ENCODE peak calls at places on chromosomes 7 and 10, in five cellular contexts. I is H1, T is GM12891, O is K562, K is SK-N-SH. L is an unnamed sample.

GRCh38 chr7:129664029-129665012 is 52.8 kb downstream of the NRF1 start:
- DNase-seq in I (no peak), T (peak), O (peak), K (peak), L (no peak)

GRCh38 chr7:121931149-121931922 is 58.4 kb downstream of the PTPRZ1 start:
- DNase-seq in I (no peak), T (no peak), O (no peak), K (no peak), L (no peak)

GRCh38 chr10:103479135-103479534 is at the start of gene CALHM3:
- DNase-seq in I (no peak), T (no peak), O (peak), K (no peak), L (no peak)

GRCh38 chr10:109892087-109892486 is 31.2 kb downstream of the XPNPEP1 start:
- DNase-seq in I (no peak), T (no peak), O (no peak), K (no peak), L (no peak)

GRCh38 chr10:89207801-89208551 is 859 bp upstream of the CH25H start:
- DNase-seq in I (peak), T (no peak), O (no peak), K (peak), L (peak)

GRCh38 chr10:70097459-70097858 is 35.2 kb downstream of the AIFM2 start:
- DNase-seq in I (no peak), T (no peak), O (no peak), K (no peak), L (no peak)

GRCh38 chr7:28674359-28674782 is 262.1 kb downstream of the CREB5 start:
- DNase-seq in I (no peak), T (no peak), O (no peak), K (no peak), L (no peak)

GRCh38 chr10:126422561-126422960 is 34.3 kb upstream of the ADAM12 start:
- DNase-seq in I (no peak), T (no peak), O (no peak), K (no peak), L (no peak)

GRCh38 chr10:119246862-119247549 is 39.6 kb downstream of the GRK5 start:
- DNase-seq in I (no peak), T (no peak), O (no peak), K (no peak), L (no peak)

GRCh38 chr10:35172574-35172973 is 45.9 kb downstream of the CREM start:
- DNase-seq in I (no peak), T (no peak), O (no peak), K (no peak), L (no peak)

GRCh38 chr10:33365871-33366411 is 31.5 kb upstream of the NRP1 start:
- DNase-seq in I (no peak), T (no peak), O (no peak), K (no peak), L (no peak)

GRCh38 chr10:5479481-5480161 is 19.7 kb downstream of the CALML5 start:
- DNase-seq in I (no peak), T (no peak), O (peak), K (no peak), L (no peak)

GRCh38 chr10:3828404-3829192 is 43.6 kb upstream of the KLF6 start:
- DNase-seq in I (no peak), T (no peak), O (peak), K (no peak), L (peak)

GRCh38 chr10:17703706-17704105 is 48.3 kb upstream of the TMEM236 start:
- DNase-seq in I (no peak), T (no peak), O (no peak), K (no peak), L (no peak)

GRCh38 chr7:79911420-79911819 is 223.2 kb upstream of the GNAI1 start:
- DNase-seq in I (no peak), T (no peak), O (no peak), K (no peak), L (no peak)

GRCh38 chr7:30852744-30853288 is 58.8 kb upstream of the AQP1 start:
- DNase-seq in I (no peak), T (no peak), O (no peak), K (no peak), L (no peak)

GRCh38 chr7:147245274-147245673 is 1128.7 kb downstream of the CNTNAP2 start:
- DNase-seq in I (peak), T (peak), O (peak), K (peak), L (peak)

GRCh38 chr10:75476569-75476968 is 45.1 kb downstream of the LRMDA start:
- DNase-seq in I (no peak), T (no peak), O (no peak), K (no peak), L (no peak)

GRCh38 chr10:93818086-93818485 is 60.4 kb downstream of the LGI1 start:
- DNase-seq in I (no peak), T (no peak), O (no peak), K (peak), L (no peak)

GRCh38 chr7:135260930-135261721 is 27.5 kb downstream of the STRA8 start:
- DNase-seq in I (no peak), T (no peak), O (no peak), K (peak), L (no peak)

GRCh38 chr7:74042746-74043522 is 15.0 kb downstream of the ELN start:
- DNase-seq in I (no peak), T (no peak), O (no peak), K (peak), L (no peak)

GRCh38 chr10:128063736-128064614 is 62.2 kb downstream of the MKI67 start:
- DNase-seq in I (no peak), T (no peak), O (no peak), K (no peak), L (no peak)
- TF ChIP-seq TAF1 in I (no peak), T (no peak), O (no peak), K (no peak), L (no peak)

GRCh38 chr7:153887756-153888591 is 164.2 kb upstream of the DPP6 start:
- DNase-seq in I (peak), T (no peak), O (no peak), K (peak), L (no peak)
- TF ChIP-seq TAF1 in I (no peak), T (no peak), O (no peak), K (no peak), L (no peak)

GRCh38 chr7:19773361-19773760 is at the start of gene TMEM196:
- DNase-seq in I (peak), T (no peak), O (no peak), K (peak), L (no peak)

GRCh38 chr7:19776981-19777380 is 3.6 kb upstream of the TMEM196 start:
- DNase-seq in I (no peak), T (no peak), O (no peak), K (no peak), L (no peak)

GRCh38 chr7:19772323-19772722 is 1.1 kb downstream of the TMEM196 start:
- DNase-seq in I (no peak), T (no peak), O (no peak), K (peak), L (no peak)

GRCh38 chr7:19772858-19773337 is 519 bp downstream of the TMEM196 start:
- DNase-seq in I (peak), T (no peak), O (no peak), K (peak), L (no peak)
- TF ChIP-seq TAF1 in I (peak), T (no peak), O (no peak), K (no peak), L (no peak)

GRCh38 chr10:121710207-121710606 is 112.0 kb upstream of the FGFR2 start:
- DNase-seq in I (no peak), T (no peak), O (no peak), K (peak), L (no peak)
- TF ChIP-seq TAF1 in I (no peak), T (no peak), O (no peak), K (no peak), L (no peak)

GRCh38 chr10:132535065-132535651 is 2.4 kb upstream of the INPP5A start:
- DNase-seq in I (no peak), T (no peak), O (no peak), K (no peak), L (no peak)

GRCh38 chr10:132536241-132536963 is 1.2 kb upstream of the INPP5A start:
- DNase-seq in I (no peak), T (no peak), O (peak), K (peak), L (no peak)

GRCh38 chr10:132533571-132534260 is 3.9 kb upstream of the INPP5A start:
- DNase-seq in I (no peak), T (no peak), O (no peak), K (no peak), L (no peak)

GRCh38 chr10:132532784-132533560 is 4.6 kb upstream of the INPP5A start:
- DNase-seq in I (no peak), T (no peak), O (no peak), K (no peak), L (no peak)

GRCh38 chr10:132534348-132535064 is 3.1 kb upstream of the INPP5A start:
- DNase-seq in I (no peak), T (no peak), O (no peak), K (no peak), L (no peak)
- TF ChIP-seq TAF1 in I (no peak), T (no peak), O (no peak), K (no peak), L (no peak)

L was measured in GM12892.